ENCODE peak calls at places on chromosomes 4 and X, in four cellular contexts. One of them, this sample, is unnamed.

GRCh38 chr4:78720994-78721677 is 55.0 kb upstream of the BMP2K start:
- DNase-seq in hepatocyte: no peak
- DNase-seq in activated T-cell treated with anti-CD3 and anti-CD28 coated beads for 48 hours: peak
- DNase-seq in HAP-1: peak
- DNase-seq in this sample: no peak

GRCh38 chrX:28988246-28988645 is 401.0 kb downstream of the IL1RAPL1 start:
- DNase-seq in activated T-cell treated with anti-CD3 and anti-CD28 coated beads for 48 hours: no peak
- DNase-seq in hepatocyte: no peak
- DNase-seq in HAP-1: peak
- DNase-seq in this sample: no peak

GRCh38 chrX:9349572-9350259 is 115.1 kb upstream of the TBL1X start:
- DNase-seq in activated T-cell treated with anti-CD3 and anti-CD28 coated beads for 48 hours: no peak
- DNase-seq in hepatocyte: no peak
- DNase-seq in HAP-1: no peak
- DNase-seq in this sample: no peak

GRCh38 chrX:13059269-13059668 is 14.8 kb upstream of the FAM9C start:
- DNase-seq in hepatocyte: no peak
- DNase-seq in HAP-1: no peak
- DNase-seq in activated T-cell treated with anti-CD3 and anti-CD28 coated beads for 48 hours: no peak
- DNase-seq in this sample: no peak

GRCh38 chrX:22325091-22325490 is 52.4 kb downstream of the CBLL2 start:
- DNase-seq in activated T-cell treated with anti-CD3 and anti-CD28 coated beads for 48 hours: no peak
- DNase-seq in HAP-1: no peak
- DNase-seq in hepatocyte: no peak
- DNase-seq in this sample: no peak

GRCh38 chrX:118495958-118496762 is 545 bp downstream of the DOCK11 start:
- DNase-seq in HAP-1: peak
- DNase-seq in activated T-cell treated with anti-CD3 and anti-CD28 coated beads for 48 hours: peak
- DNase-seq in hepatocyte: peak
- DNase-seq in this sample: no peak

GRCh38 chrX:131057706-131058105 is 440 bp upstream of the ARHGAP36 start:
- DNase-seq in hepatocyte: no peak
- DNase-seq in activated T-cell treated with anti-CD3 and anti-CD28 coated beads for 48 hours: no peak
- DNase-seq in HAP-1: no peak
- DNase-seq in this sample: no peak

GRCh38 chr4:141713771-141714445 is 77.5 kb downstream of the IL15 start:
- DNase-seq in hepatocyte: no peak
- DNase-seq in activated T-cell treated with anti-CD3 and anti-CD28 coated beads for 48 hours: no peak
- DNase-seq in HAP-1: no peak
- DNase-seq in this sample: peak

GRCh38 chr4:145852256-145852839 is 86.3 kb downstream of the ZNF827 start:
- DNase-seq in hepatocyte: no peak
- DNase-seq in activated T-cell treated with anti-CD3 and anti-CD28 coated beads for 48 hours: no peak
- DNase-seq in HAP-1: no peak
- DNase-seq in this sample: no peak

GRCh38 chr4:126440297-126440696 is 1125.5 kb downstream of the FAT4 start:
- DNase-seq in HAP-1: no peak
- DNase-seq in hepatocyte: no peak
- DNase-seq in activated T-cell treated with anti-CD3 and anti-CD28 coated beads for 48 hours: no peak
- DNase-seq in this sample: no peak

GRCh38 chrX:104343408-104344129 is 88.8 kb upstream of the ESX1 start:
- DNase-seq in HAP-1: peak
- DNase-seq in activated T-cell treated with anti-CD3 and anti-CD28 coated beads for 48 hours: peak
- DNase-seq in hepatocyte: peak
- DNase-seq in this sample: peak

GRCh38 chr4:121541696-121542095 is 155.1 kb downstream of the ANXA5 start:
- DNase-seq in HAP-1: no peak
- DNase-seq in activated T-cell treated with anti-CD3 and anti-CD28 coated beads for 48 hours: no peak
- DNase-seq in hepatocyte: no peak
- DNase-seq in this sample: no peak

GRCh38 chrX:10589098-10589497 is 31.3 kb downstream of the MID1 start:
- DNase-seq in hepatocyte: no peak
- DNase-seq in HAP-1: no peak
- DNase-seq in activated T-cell treated with anti-CD3 and anti-CD28 coated beads for 48 hours: no peak
- DNase-seq in this sample: no peak

GRCh38 chr4:67014592-67014991 is 530.7 kb downstream of the CENPC start:
- DNase-seq in hepatocyte: peak
- DNase-seq in activated T-cell treated with anti-CD3 and anti-CD28 coated beads for 48 hours: no peak
- DNase-seq in HAP-1: no peak
- DNase-seq in this sample: peak

GRCh38 chr4:176927664-176928063 is 134.9 kb upstream of the VEGFC start:
- DNase-seq in hepatocyte: peak
- DNase-seq in HAP-1: no peak
- DNase-seq in activated T-cell treated with anti-CD3 and anti-CD28 coated beads for 48 hours: no peak
- DNase-seq in this sample: no peak

GRCh38 chrX:46704767-46705386 is 54.0 kb downstream of the SLC9A7 start:
- DNase-seq in hepatocyte: no peak
- DNase-seq in activated T-cell treated with anti-CD3 and anti-CD28 coated beads for 48 hours: peak
- DNase-seq in HAP-1: no peak
- DNase-seq in this sample: no peak

GRCh38 chr4:184408021-184408710 is 66.2 kb downstream of the IRF2 start:
- DNase-seq in hepatocyte: no peak
- DNase-seq in activated T-cell treated with anti-CD3 and anti-CD28 coated beads for 48 hours: no peak
- DNase-seq in HAP-1: no peak
- DNase-seq in this sample: no peak